ENCODE peak calls at places on chromosomes 6 and 20, in ten cellular contexts. F is AG10803; R is activated T-helper 1 cell treated with anti-CD3 and anti-CD28 coated beads, Interleukin-2, amount 50 U/mL, for 16 hours; M is stomach; Y is SW480; I is NCI-H345; H is adrenal gland; B is germinal center; L is activated CD4-positive, alpha-beta T cell treated with anti-CD3 and anti-CD28 coated beads, Interleukin-2, amount 50 U/mL, for 24 hours; E is HepG2. O is an unnamed sample.
A peak's percentile ranks its signal among the peaks of the same experiment; 100 is the strongest.

GRCh38 chr6:2020909-2021308 is 224.5 kb downstream of the GMDS start:
- DNase-seq in F (peak; percentile 79), R (no peak), M (no peak), Y (no peak), I (peak; percentile 4), H (no peak), B (no peak), L (no peak), E (no peak), O (no peak)

GRCh38 chr6:143536461-143536865 is 24.9 kb upstream of the FUCA2 start:
- DNase-seq in F (peak; percentile 42), R (peak; percentile 18), M (peak; percentile 66), Y (peak; percentile 50), I (peak; percentile 29), H (peak; percentile 54), B (peak; percentile 36), L (no peak), E (no peak), O (no peak)

GRCh38 chr6:125301435-125302391 is at the start of gene HDDC2:
- DNase-seq in F (peak; percentile 74), R (no peak), M (peak; percentile 78), Y (peak; percentile 62), I (peak; percentile 39), H (peak; percentile 82), B (peak; percentile 61), L (peak; percentile 24), E (peak; percentile 68), O (no peak)

GRCh38 chr6:151012321-151013294 is 147.1 kb downstream of the MTHFD1L start:
- DNase-seq in F (peak; percentile 15), R (no peak), M (no peak), Y (no peak), I (no peak), H (no peak), B (no peak), L (no peak), E (peak; percentile 74), O (no peak)

GRCh38 chr6:107624541-107624940 is 134.6 kb downstream of the SOBP start:
- DNase-seq in F (peak; percentile 7), R (no peak), M (no peak), Y (peak; percentile 20), I (no peak), H (no peak), B (no peak), L (no peak), E (no peak), O (no peak)

GRCh38 chr6:3940703-3941102 is 91.5 kb downstream of the FAM50B start:
- DNase-seq in F (no peak), R (no peak), M (no peak), Y (no peak), I (no peak), H (no peak), B (no peak), L (no peak), E (no peak), O (peak; percentile 45)

GRCh38 chr6:74431873-74432272 is 735.9 kb downstream of the CD109 start:
- DNase-seq in F (no peak), R (no peak), M (no peak), Y (no peak), I (no peak), H (no peak), B (no peak), L (no peak), E (no peak), O (no peak)

GRCh38 chr6:88870728-88871330 is 92.6 kb downstream of the RNGTT start:
- DNase-seq in F (peak; percentile 58), R (no peak), M (no peak), Y (peak; percentile 24), I (peak; percentile 41), H (no peak), B (peak; percentile 28), L (peak; percentile 21), E (peak; percentile 50), O (no peak)

GRCh38 chr20:35283441-35284266 is 918 bp downstream of the EIF6 start:
- DNase-seq in F (no peak), R (no peak), M (no peak), Y (no peak), I (no peak), H (no peak), B (no peak), L (peak; percentile 11), E (no peak), O (no peak)

GRCh38 chr6:23213193-23213592 is 643.8 kb downstream of the HDGFL1 start:
- DNase-seq in F (peak; percentile 13), R (no peak), M (no peak), Y (no peak), I (no peak), H (no peak), B (no peak), L (no peak), E (no peak), O (no peak)

GRCh38 chr6:35038076-35038475 is 103.1 kb downstream of the TCP11 start:
- DNase-seq in F (peak; percentile 56), R (no peak), M (no peak), Y (no peak), I (no peak), H (no peak), B (no peak), L (no peak), E (no peak), O (no peak)

GRCh38 chr20:33444797-33445560 is 1.4 kb upstream of the SNTA1 start:
- DNase-seq in F (no peak), R (no peak), M (peak; percentile 39), Y (peak; percentile 56), I (peak; percentile 61), H (no peak), B (no peak), L (no peak), E (peak; percentile 75), O (no peak)

GRCh38 chr20:50980851-50981713 is 22.5 kb downstream of the MOCS3 start:
- DNase-seq in F (peak; percentile 64), R (peak; percentile 25), M (peak; percentile 51), Y (peak; percentile 76), I (peak; percentile 53), H (peak; percentile 44), B (peak; percentile 73), L (peak; percentile 64), E (peak; percentile 79), O (peak; percentile 18)

GRCh38 chr6:32415521-32416019 is 8.6 kb upstream of the BTNL2 start:
- DNase-seq in F (peak; percentile 59), R (peak; percentile 59), M (peak; percentile 80), Y (peak; percentile 52), I (peak; percentile 47), H (peak; percentile 82), B (peak; percentile 69), L (peak; percentile 75), E (peak; percentile 61), O (peak; percentile 42)

GRCh38 chr20:24629668-24630067 is 160.2 kb downstream of the SYNDIG1 start:
- DNase-seq in F (no peak), R (no peak), M (no peak), Y (no peak), I (no peak), H (no peak), B (no peak), L (no peak), E (no peak), O (no peak)

O was measured in hypothalamus.